ENCODE peak calls at places on chromosomes 11 and 22, in ten cellular contexts. V is heart left ventricle, P is colonic mucosa, T is stomach, B is thoracic aorta, I is body of pancreas, H is ovary, Q is right cardiac atrium, O is coronary artery, Z is astrocyte. K is an unnamed sample.

GRCh38 chr11:94111241-94111640 is 17.4 kb upstream of the PANX1 start:
- DNase-seq in V (no peak), P (no peak), T (no peak), B (no peak), I (no peak), H (no peak), Q (no peak), O (no peak), Z (no peak), K (no peak)

GRCh38 chr11:32555091-32555490 is 28.5 kb upstream of the EIF3M start:
- DNase-seq in V (no peak), P (no peak), T (no peak), B (no peak), I (no peak), H (no peak), Q (no peak), O (no peak), Z (no peak), K (no peak)

GRCh38 chr11:16611395-16612233 is 126.8 kb upstream of the C11orf58 start:
- DNase-seq in V (no peak), P (no peak), T (no peak), B (no peak), I (peak), H (no peak), Q (peak), O (no peak), Z (no peak), K (no peak)

GRCh38 chr11:32659672-32660071 is 76.0 kb downstream of the EIF3M start:
- DNase-seq in V (no peak), P (no peak), T (no peak), B (no peak), I (no peak), H (no peak), Q (no peak), O (no peak), Z (no peak), K (no peak)

GRCh38 chr11:88555018-88555828 is 217.7 kb upstream of the CTSC start:
- DNase-seq in V (no peak), P (no peak), T (no peak), B (no peak), I (no peak), H (no peak), Q (no peak), O (no peak), Z (peak), K (no peak)

GRCh38 chr11:28107331-28107725 is 628 bp downstream of the KIF18A start:
- DNase-seq in V (no peak), P (no peak), T (no peak), B (no peak), I (no peak), H (no peak), Q (no peak), O (peak), Z (no peak), K (no peak)

GRCh38 chr22:24474221-24474620 is 20.9 kb upstream of the UPB1 start:
- DNase-seq in V (no peak), P (no peak), T (no peak), B (no peak), I (no peak), H (no peak), Q (no peak), O (no peak), Z (peak), K (no peak)

GRCh38 chr11:129282634-129283033 is 90.5 kb upstream of the ARHGAP32 start:
- DNase-seq in V (no peak), P (peak), T (no peak), B (no peak), I (no peak), H (no peak), Q (no peak), O (no peak), Z (no peak), K (no peak)

GRCh38 chr11:67355794-67356550 is 2.6 kb upstream of the POLD4 start:
- DNase-seq in V (no peak), P (peak), T (no peak), B (no peak), I (no peak), H (no peak), Q (no peak), O (peak), Z (no peak), K (no peak)

GRCh38 chr11:87712802-87713202 is 462.4 kb downstream of the RAB38 start:
- DNase-seq in V (no peak), P (no peak), T (no peak), B (no peak), I (no peak), H (no peak), Q (no peak), O (no peak), Z (no peak), K (no peak)

GRCh38 chr11:1532606-1533341 is 39.3 kb downstream of the DUSP8 start:
- DNase-seq in V (no peak), P (no peak), T (no peak), B (no peak), I (no peak), H (no peak), Q (no peak), O (no peak), Z (peak), K (no peak)
- H3K27ac ChIP-seq in V (peak), P (no peak), T (peak), B (peak), I (no peak), H (no peak), Q (peak), O (peak), Z (peak), K (peak)

GRCh38 chr11:61904539-61905048 is 12.8 kb downstream of the RAB3IL1 start:
- DNase-seq in V (no peak), P (no peak), T (peak), B (no peak), I (peak), H (no peak), Q (peak), O (no peak), Z (no peak), K (no peak)
- H3K4me3 ChIP-seq in V (no peak), P (no peak), T (peak), B (no peak), I (no peak), H (no peak), Q (no peak), O (no peak), Z (no peak), K (no peak)

GRCh38 chr11:46906596-46906995 is 11.8 kb downstream of the LRP4 start:
- DNase-seq in V (no peak), P (no peak), T (peak), B (no peak), I (no peak), H (no peak), Q (no peak), O (no peak), Z (peak), K (no peak)

GRCh38 chr11:46907606-46908005 is 10.7 kb downstream of the LRP4 start:
- DNase-seq in V (no peak), P (no peak), T (no peak), B (no peak), I (no peak), H (no peak), Q (no peak), O (no peak), Z (no peak), K (no peak)

GRCh38 chr11:46903846-46904245 is 14.5 kb downstream of the LRP4 start:
- DNase-seq in V (peak), P (no peak), T (no peak), B (no peak), I (no peak), H (no peak), Q (peak), O (no peak), Z (no peak), K (no peak)

GRCh38 chr11:46902694-46903093 is 15.7 kb downstream of the LRP4 start:
- DNase-seq in V (no peak), P (no peak), T (no peak), B (no peak), I (no peak), H (no peak), Q (no peak), O (no peak), Z (no peak), K (no peak)

GRCh38 chr11:46905806-46906205 is 12.5 kb downstream of the LRP4 start:
- DNase-seq in V (no peak), P (no peak), T (no peak), B (no peak), I (no peak), H (no peak), Q (no peak), O (no peak), Z (no peak), K (no peak)
- H3K27ac ChIP-seq in V (no peak), P (no peak), T (no peak), B (no peak), I (no peak), H (no peak), Q (no peak), O (no peak), Z (no peak), K (no peak)

GRCh38 chr11:12862761-12863469 is 146.2 kb upstream of the RASSF10 start:
- DNase-seq in V (peak), P (no peak), T (no peak), B (no peak), I (peak), H (peak), Q (peak), O (no peak), Z (peak), K (no peak)
- H3K4me3 ChIP-seq in V (peak), P (no peak), T (no peak), B (peak), I (no peak), H (peak), Q (peak), O (peak), Z (no peak), K (no peak)

GRCh38 chr11:46877580-46877979 is 31.5 kb upstream of the CKAP5 start:
- DNase-seq in V (no peak), P (no peak), T (no peak), B (no peak), I (no peak), H (no peak), Q (no peak), O (no peak), Z (no peak), K (no peak)
- H3K27ac ChIP-seq in V (no peak), P (no peak), T (no peak), B (no peak), I (no peak), H (no peak), Q (no peak), O (no peak), Z (no peak), K (no peak)

K was measured in ascending aorta.